ENCODE peak calls at places on chromosomes 13 and 19, in four cellular contexts. One of them, this sample, is unnamed.

GRCh38 chr19:23762884-23763711 is 4.4 kb upstream of the ZNF681 start:
- DNase-seq in substantia nigra: peak; percentile 65
- DNase-seq in mucosa of gallbladder: peak; percentile 91
- DNase-seq in amniotic stem cell: no peak
- DNase-seq in this sample: peak; percentile 22

GRCh38 chr13:97403893-97404683 is 29.9 kb upstream of the RAP2A start:
- DNase-seq in amniotic stem cell: no peak
- DNase-seq in substantia nigra: no peak
- DNase-seq in mucosa of gallbladder: no peak
- DNase-seq in this sample: no peak

GRCh38 chr13:113897966-113898365 is 34.1 kb upstream of the GAS6 start:
- DNase-seq in amniotic stem cell: no peak
- DNase-seq in mucosa of gallbladder: no peak
- DNase-seq in substantia nigra: no peak
- DNase-seq in this sample: peak; percentile 50

GRCh38 chr19:22601906-22602630 is 32.1 kb upstream of the ZNF492 start:
- DNase-seq in amniotic stem cell: no peak
- DNase-seq in substantia nigra: no peak
- DNase-seq in mucosa of gallbladder: no peak
- DNase-seq in this sample: no peak

GRCh38 chr13:113183450-113184129 is 24.9 kb downstream of the PCID2 start:
- DNase-seq in mucosa of gallbladder: no peak
- DNase-seq in amniotic stem cell: no peak
- DNase-seq in substantia nigra: no peak
- DNase-seq in this sample: no peak

GRCh38 chr13:71879129-71879535 is 12.1 kb upstream of the DACH1 start:
- DNase-seq in mucosa of gallbladder: peak; percentile 26
- DNase-seq in substantia nigra: no peak
- DNase-seq in amniotic stem cell: peak; percentile 11
- DNase-seq in this sample: peak; percentile 17

GRCh38 chr13:110503979-110504499 is 57.5 kb downstream of the RAB20 start:
- DNase-seq in amniotic stem cell: no peak
- DNase-seq in mucosa of gallbladder: no peak
- DNase-seq in substantia nigra: no peak
- DNase-seq in this sample: no peak

GRCh38 chr13:106651442-106651841 is 83.5 kb upstream of the ARGLU1 start:
- DNase-seq in substantia nigra: no peak
- DNase-seq in mucosa of gallbladder: no peak
- DNase-seq in amniotic stem cell: no peak
- DNase-seq in this sample: no peak

GRCh38 chr13:114127473-114128347 is 4.7 kb downstream of the RASA3 start:
- DNase-seq in substantia nigra: no peak
- DNase-seq in mucosa of gallbladder: no peak
- DNase-seq in amniotic stem cell: no peak
- DNase-seq in this sample: no peak

GRCh38 chr13:111177803-111178389 is 62.8 kb downstream of the ARHGEF7 start:
- DNase-seq in mucosa of gallbladder: no peak
- DNase-seq in substantia nigra: no peak
- DNase-seq in amniotic stem cell: peak; percentile 17
- DNase-seq in this sample: no peak

GRCh38 chr13:111153977-111154332 is 38.8 kb downstream of the ARHGEF7 start:
- DNase-seq in amniotic stem cell: peak; percentile 19
- DNase-seq in mucosa of gallbladder: no peak
- DNase-seq in substantia nigra: peak; percentile 48
- DNase-seq in this sample: no peak

GRCh38 chr19:3536429-3537100 is 2.4 kb upstream of the TEKTIP1 start:
- DNase-seq in mucosa of gallbladder: no peak
- DNase-seq in amniotic stem cell: no peak
- DNase-seq in substantia nigra: peak; percentile 55
- DNase-seq in this sample: no peak

GRCh38 chr19:28667348-28667977 is 545.5 kb downstream of the UQCRFS1 start:
- DNase-seq in substantia nigra: no peak
- DNase-seq in mucosa of gallbladder: no peak
- DNase-seq in amniotic stem cell: no peak
- DNase-seq in this sample: no peak

GRCh38 chr13:70613295-70613694 is 505.0 kb upstream of the KLHL1 start:
- DNase-seq in substantia nigra: no peak
- DNase-seq in amniotic stem cell: no peak
- DNase-seq in mucosa of gallbladder: no peak
- DNase-seq in this sample: no peak

GRCh38 chr19:10352764-10353671 is 13.6 kb upstream of the ICAM3 start:
- DNase-seq in substantia nigra: no peak
- DNase-seq in mucosa of gallbladder: peak; percentile 25
- DNase-seq in amniotic stem cell: no peak
- DNase-seq in this sample: no peak

GRCh38 chr13:96991072-96991471 is 3.2 kb downstream of the OXGR1 start:
- DNase-seq in mucosa of gallbladder: no peak
- DNase-seq in amniotic stem cell: no peak
- DNase-seq in substantia nigra: no peak
- DNase-seq in this sample: no peak

GRCh38 chr19:17170538-17171297 is 44.4 kb upstream of the USE1 start:
- DNase-seq in substantia nigra: no peak
- DNase-seq in mucosa of gallbladder: no peak
- DNase-seq in amniotic stem cell: no peak
- DNase-seq in this sample: no peak

GRCh38 chr19:14114854-14115253 is 2.7 kb downstream of the PRKACA start:
- DNase-seq in substantia nigra: no peak
- DNase-seq in amniotic stem cell: no peak
- DNase-seq in mucosa of gallbladder: peak; percentile 44
- DNase-seq in this sample: peak; percentile 47

GRCh38 chr13:24563087-24563486 is 50.5 kb upstream of the PARP4 start:
- DNase-seq in mucosa of gallbladder: no peak
- DNase-seq in amniotic stem cell: no peak
- DNase-seq in substantia nigra: no peak
- DNase-seq in this sample: no peak

GRCh38 chr13:51287758-51288157 is 51.7 kb upstream of the SERPINE3 start:
- DNase-seq in substantia nigra: no peak
- DNase-seq in amniotic stem cell: no peak
- DNase-seq in mucosa of gallbladder: no peak
- DNase-seq in this sample: no peak

GRCh38 chr19:2345794-2346663 is 14.0 kb upstream of the TMPRSS9 start:
- DNase-seq in substantia nigra: no peak
- DNase-seq in amniotic stem cell: no peak
- DNase-seq in mucosa of gallbladder: peak; percentile 49
- DNase-seq in this sample: peak; percentile 29

GRCh38 chr19:49771674-49772139 is 4.9 kb downstream of the AP2A1 start:
- DNase-seq in substantia nigra: no peak
- DNase-seq in amniotic stem cell: no peak
- DNase-seq in mucosa of gallbladder: no peak
- DNase-seq in this sample: no peak

GRCh38 chr13:27915301-27916207 is 4.2 kb upstream of the PDX1 start:
- DNase-seq in amniotic stem cell: no peak
- DNase-seq in substantia nigra: no peak
- DNase-seq in mucosa of gallbladder: no peak
- DNase-seq in this sample: no peak

GRCh38 chr19:8526345-8527062 is 12.5 kb upstream of the ZNF414 start:
- DNase-seq in substantia nigra: peak; percentile 78
- DNase-seq in mucosa of gallbladder: peak; percentile 90
- DNase-seq in amniotic stem cell: peak; percentile 84
- DNase-seq in this sample: peak; percentile 91

GRCh38 chr13:28046981-28047380 is 53.4 kb downstream of the FLT3 start:
- DNase-seq in mucosa of gallbladder: no peak
- DNase-seq in amniotic stem cell: no peak
- DNase-seq in substantia nigra: no peak
- DNase-seq in this sample: no peak

GRCh38 chr19:2207991-2208860 is 27.9 kb downstream of the PLEKHJ1 start:
- DNase-seq in amniotic stem cell: peak; percentile 62
- DNase-seq in mucosa of gallbladder: peak; percentile 51
- DNase-seq in substantia nigra: no peak
- DNase-seq in this sample: no peak

GRCh38 chr19:42426643-42427042 is 545 bp downstream of the LIPE start:
- DNase-seq in substantia nigra: no peak
- DNase-seq in amniotic stem cell: no peak
- DNase-seq in mucosa of gallbladder: no peak
- DNase-seq in this sample: no peak

GRCh38 chr19:15255359-15255990 is 23.2 kb upstream of the EPHX3 start:
- DNase-seq in mucosa of gallbladder: no peak
- DNase-seq in substantia nigra: no peak
- DNase-seq in amniotic stem cell: no peak
- DNase-seq in this sample: no peak

GRCh38 chr19:48490980-48491792 is 20.4 kb downstream of the LMTK3 start:
- DNase-seq in mucosa of gallbladder: no peak
- DNase-seq in amniotic stem cell: no peak
- DNase-seq in substantia nigra: no peak
- DNase-seq in this sample: peak; percentile 76

GRCh38 chr13:47337781-47338507 is 441.1 kb upstream of the HTR2A start:
- DNase-seq in mucosa of gallbladder: no peak
- DNase-seq in substantia nigra: no peak
- DNase-seq in amniotic stem cell: no peak
- DNase-seq in this sample: no peak

GRCh38 chr13:113628291-113629270 is 29.4 kb downstream of the ATP4B start:
- DNase-seq in amniotic stem cell: no peak
- DNase-seq in substantia nigra: no peak
- DNase-seq in mucosa of gallbladder: no peak
- DNase-seq in this sample: no peak

GRCh38 chr13:37417042-37417441 is 181.5 kb downstream of the POSTN start:
- DNase-seq in substantia nigra: no peak
- DNase-seq in amniotic stem cell: no peak
- DNase-seq in mucosa of gallbladder: no peak
- DNase-seq in this sample: no peak

GRCh38 chr13:43804461-43805070 is 17.8 kb upstream of the ENOX1 start:
- DNase-seq in mucosa of gallbladder: peak; percentile 34
- DNase-seq in substantia nigra: peak; percentile 7
- DNase-seq in amniotic stem cell: peak; percentile 12
- DNase-seq in this sample: no peak

GRCh38 chr13:109738298-109738746 is 48.1 kb downstream of the IRS2 start:
- DNase-seq in amniotic stem cell: no peak
- DNase-seq in mucosa of gallbladder: no peak
- DNase-seq in substantia nigra: no peak
- DNase-seq in this sample: no peak

GRCh38 chr19:15672580-15673175 is at the start of gene CYP4F12:
- DNase-seq in substantia nigra: no peak
- DNase-seq in mucosa of gallbladder: peak; percentile 92
- DNase-seq in amniotic stem cell: no peak
- DNase-seq in this sample: no peak

GRCh38 chr19:55365922-55366321 is 2.9 kb upstream of the GARIN5B start:
- DNase-seq in mucosa of gallbladder: no peak
- DNase-seq in amniotic stem cell: no peak
- DNase-seq in substantia nigra: no peak
- DNase-seq in this sample: no peak